ENCODE peak calls at places on chromosome 7, in four cellular contexts. One of them, this sample, is unnamed.

GRCh38 chr7:110307776-110308175 is 783.2 kb upstream of the LRRN3 start:
- DNase-seq in NCI-H1694 treated with DMSO at 0.1 percent for 48 hours: no peak
- DNase-seq in astrocyte: no peak
- DNase-seq in activated CD4-positive, alpha-beta T cell treated with anti-CD3 and anti-CD28 coated beads, Interleukin-2, amount 50 U/mL, for 24 hours: no peak
- DNase-seq in this sample: no peak

GRCh38 chr7:94655562-94655883 is 410 bp downstream of the SGCE start:
- DNase-seq in NCI-H1694 treated with DMSO at 0.1 percent for 48 hours: no peak
- DNase-seq in activated CD4-positive, alpha-beta T cell treated with anti-CD3 and anti-CD28 coated beads, Interleukin-2, amount 50 U/mL, for 24 hours: no peak
- DNase-seq in astrocyte: peak
- DNase-seq in this sample: no peak

GRCh38 chr7:123460616-123461015 is 73.8 kb downstream of the IQUB start:
- DNase-seq in activated CD4-positive, alpha-beta T cell treated with anti-CD3 and anti-CD28 coated beads, Interleukin-2, amount 50 U/mL, for 24 hours: no peak
- DNase-seq in astrocyte: peak
- DNase-seq in NCI-H1694 treated with DMSO at 0.1 percent for 48 hours: no peak
- DNase-seq in this sample: peak

GRCh38 chr7:3301831-3302618 is 973 bp downstream of the SDK1 start:
- DNase-seq in activated CD4-positive, alpha-beta T cell treated with anti-CD3 and anti-CD28 coated beads, Interleukin-2, amount 50 U/mL, for 24 hours: no peak
- DNase-seq in astrocyte: peak
- DNase-seq in NCI-H1694 treated with DMSO at 0.1 percent for 48 hours: peak
- DNase-seq in this sample: no peak

GRCh38 chr7:37344886-37345579 is 103.6 kb downstream of the ELMO1 start:
- DNase-seq in activated CD4-positive, alpha-beta T cell treated with anti-CD3 and anti-CD28 coated beads, Interleukin-2, amount 50 U/mL, for 24 hours: no peak
- DNase-seq in astrocyte: no peak
- DNase-seq in NCI-H1694 treated with DMSO at 0.1 percent for 48 hours: no peak
- DNase-seq in this sample: no peak

GRCh38 chr7:116588225-116588624 is 63.4 kb downstream of the CAV1 start:
- DNase-seq in astrocyte: peak
- DNase-seq in activated CD4-positive, alpha-beta T cell treated with anti-CD3 and anti-CD28 coated beads, Interleukin-2, amount 50 U/mL, for 24 hours: no peak
- DNase-seq in NCI-H1694 treated with DMSO at 0.1 percent for 48 hours: no peak
- DNase-seq in this sample: peak

GRCh38 chr7:324011-324410 is 34.0 kb downstream of the FOXL3 start:
- DNase-seq in astrocyte: no peak
- DNase-seq in NCI-H1694 treated with DMSO at 0.1 percent for 48 hours: no peak
- DNase-seq in activated CD4-positive, alpha-beta T cell treated with anti-CD3 and anti-CD28 coated beads, Interleukin-2, amount 50 U/mL, for 24 hours: no peak
- DNase-seq in this sample: no peak

GRCh38 chr7:132930881-132931280 is 151.0 kb downstream of the CHCHD3 start:
- DNase-seq in astrocyte: no peak
- DNase-seq in activated CD4-positive, alpha-beta T cell treated with anti-CD3 and anti-CD28 coated beads, Interleukin-2, amount 50 U/mL, for 24 hours: no peak
- DNase-seq in NCI-H1694 treated with DMSO at 0.1 percent for 48 hours: no peak
- DNase-seq in this sample: peak

GRCh38 chr7:27096756-27097514 is 1.1 kb upstream of the HOXA1 start:
- DNase-seq in activated CD4-positive, alpha-beta T cell treated with anti-CD3 and anti-CD28 coated beads, Interleukin-2, amount 50 U/mL, for 24 hours: no peak
- DNase-seq in astrocyte: peak
- DNase-seq in NCI-H1694 treated with DMSO at 0.1 percent for 48 hours: peak
- DNase-seq in this sample: peak

GRCh38 chr7:2520131-2520807 is 695 bp downstream of the LFNG start:
- DNase-seq in NCI-H1694 treated with DMSO at 0.1 percent for 48 hours: no peak
- DNase-seq in activated CD4-positive, alpha-beta T cell treated with anti-CD3 and anti-CD28 coated beads, Interleukin-2, amount 50 U/mL, for 24 hours: no peak
- DNase-seq in astrocyte: no peak
- DNase-seq in this sample: peak

GRCh38 chr7:73338321-73338720 is 10.4 kb downstream of the FKBP6 start:
- DNase-seq in activated CD4-positive, alpha-beta T cell treated with anti-CD3 and anti-CD28 coated beads, Interleukin-2, amount 50 U/mL, for 24 hours: no peak
- DNase-seq in astrocyte: peak
- DNase-seq in NCI-H1694 treated with DMSO at 0.1 percent for 48 hours: no peak
- DNase-seq in this sample: no peak

GRCh38 chr7:25686493-25686892 is 458.2 kb upstream of the NPVF start:
- DNase-seq in astrocyte: no peak
- DNase-seq in NCI-H1694 treated with DMSO at 0.1 percent for 48 hours: no peak
- DNase-seq in activated CD4-positive, alpha-beta T cell treated with anti-CD3 and anti-CD28 coated beads, Interleukin-2, amount 50 U/mL, for 24 hours: no peak
- DNase-seq in this sample: no peak

GRCh38 chr7:1571261-1571650 is 1.4 kb upstream of the PSMG3 start:
- DNase-seq in astrocyte: peak
- DNase-seq in activated CD4-positive, alpha-beta T cell treated with anti-CD3 and anti-CD28 coated beads, Interleukin-2, amount 50 U/mL, for 24 hours: no peak
- DNase-seq in NCI-H1694 treated with DMSO at 0.1 percent for 48 hours: no peak
- DNase-seq in this sample: no peak

GRCh38 chr7:44727346-44728262 is 21.0 kb upstream of the ZMIZ2 start:
- DNase-seq in activated CD4-positive, alpha-beta T cell treated with anti-CD3 and anti-CD28 coated beads, Interleukin-2, amount 50 U/mL, for 24 hours: no peak
- DNase-seq in astrocyte: peak
- DNase-seq in NCI-H1694 treated with DMSO at 0.1 percent for 48 hours: no peak
- DNase-seq in this sample: peak

GRCh38 chr7:132078891-132079735 is 497.2 kb downstream of the PLXNA4 start:
- DNase-seq in activated CD4-positive, alpha-beta T cell treated with anti-CD3 and anti-CD28 coated beads, Interleukin-2, amount 50 U/mL, for 24 hours: no peak
- DNase-seq in NCI-H1694 treated with DMSO at 0.1 percent for 48 hours: no peak
- DNase-seq in astrocyte: no peak
- DNase-seq in this sample: no peak

GRCh38 chr7:77765906-77766800 is 32.1 kb downstream of the TMEM60 start:
- DNase-seq in NCI-H1694 treated with DMSO at 0.1 percent for 48 hours: no peak
- DNase-seq in activated CD4-positive, alpha-beta T cell treated with anti-CD3 and anti-CD28 coated beads, Interleukin-2, amount 50 U/mL, for 24 hours: no peak
- DNase-seq in astrocyte: peak
- DNase-seq in this sample: no peak

GRCh38 chr7:16479587-16479986 is 14.0 kb upstream of the SOSTDC1 start:
- DNase-seq in activated CD4-positive, alpha-beta T cell treated with anti-CD3 and anti-CD28 coated beads, Interleukin-2, amount 50 U/mL, for 24 hours: no peak
- DNase-seq in NCI-H1694 treated with DMSO at 0.1 percent for 48 hours: no peak
- DNase-seq in astrocyte: no peak
- DNase-seq in this sample: no peak

GRCh38 chr7:24024276-24024675 is 259.7 kb upstream of the NPY start:
- DNase-seq in NCI-H1694 treated with DMSO at 0.1 percent for 48 hours: no peak
- DNase-seq in activated CD4-positive, alpha-beta T cell treated with anti-CD3 and anti-CD28 coated beads, Interleukin-2, amount 50 U/mL, for 24 hours: no peak
- DNase-seq in astrocyte: no peak
- DNase-seq in this sample: no peak

GRCh38 chr7:26103541-26104070 is 48.4 kb upstream of the NFE2L3 start:
- DNase-seq in NCI-H1694 treated with DMSO at 0.1 percent for 48 hours: no peak
- DNase-seq in activated CD4-positive, alpha-beta T cell treated with anti-CD3 and anti-CD28 coated beads, Interleukin-2, amount 50 U/mL, for 24 hours: no peak
- DNase-seq in astrocyte: no peak
- DNase-seq in this sample: no peak

GRCh38 chr7:100053201-100053600 is 3.6 kb downstream of the ZSCAN21 start:
- DNase-seq in astrocyte: peak
- DNase-seq in NCI-H1694 treated with DMSO at 0.1 percent for 48 hours: peak
- DNase-seq in activated CD4-positive, alpha-beta T cell treated with anti-CD3 and anti-CD28 coated beads, Interleukin-2, amount 50 U/mL, for 24 hours: peak
- DNase-seq in this sample: peak

GRCh38 chr7:150953061-150953997 is 24.8 kb downstream of the KCNH2 start:
- DNase-seq in activated CD4-positive, alpha-beta T cell treated with anti-CD3 and anti-CD28 coated beads, Interleukin-2, amount 50 U/mL, for 24 hours: no peak
- DNase-seq in astrocyte: no peak
- DNase-seq in NCI-H1694 treated with DMSO at 0.1 percent for 48 hours: no peak
- DNase-seq in this sample: no peak

GRCh38 chr7:104552102-104552501 is 223.7 kb downstream of the LHFPL3 start:
- DNase-seq in astrocyte: peak
- DNase-seq in activated CD4-positive, alpha-beta T cell treated with anti-CD3 and anti-CD28 coated beads, Interleukin-2, amount 50 U/mL, for 24 hours: peak
- DNase-seq in NCI-H1694 treated with DMSO at 0.1 percent for 48 hours: no peak
- DNase-seq in this sample: peak

GRCh38 chr7:77944183-77945182 is 145.9 kb downstream of the PHTF2 start:
- DNase-seq in astrocyte: no peak
- DNase-seq in NCI-H1694 treated with DMSO at 0.1 percent for 48 hours: no peak
- DNase-seq in activated CD4-positive, alpha-beta T cell treated with anti-CD3 and anti-CD28 coated beads, Interleukin-2, amount 50 U/mL, for 24 hours: no peak
- DNase-seq in this sample: no peak

GRCh38 chr7:146387140-146387539 is 270.5 kb downstream of the CNTNAP2 start:
- DNase-seq in astrocyte: no peak
- DNase-seq in NCI-H1694 treated with DMSO at 0.1 percent for 48 hours: no peak
- DNase-seq in activated CD4-positive, alpha-beta T cell treated with anti-CD3 and anti-CD28 coated beads, Interleukin-2, amount 50 U/mL, for 24 hours: no peak
- DNase-seq in this sample: no peak

GRCh38 chr7:51995780-51996179 is 679.2 kb upstream of the COBL start:
- DNase-seq in activated CD4-positive, alpha-beta T cell treated with anti-CD3 and anti-CD28 coated beads, Interleukin-2, amount 50 U/mL, for 24 hours: no peak
- DNase-seq in NCI-H1694 treated with DMSO at 0.1 percent for 48 hours: no peak
- DNase-seq in astrocyte: no peak
- DNase-seq in this sample: no peak